ENCODE peak calls at places on chromosomes 2 and 18, in eight cellular contexts. R is cerebellar cortex, F is AG08396, J is tibial artery, M is GM12865, U is ELF-1, T is NAMALWA, V is SK-MEL-5. W is an unnamed sample.

GRCh38 chr2:215921884-215922283 is 91.5 kb downstream of the MREG start:
- DNase-seq in R (no peak), F (peak; percentile 43), J (no peak), M (no peak), U (no peak), T (no peak), V (peak; percentile 43), W (peak; percentile 37)

GRCh38 chr2:131413148-131413747 is 49.3 kb upstream of the RAB6D start:
- DNase-seq in R (peak; percentile 68), F (peak; percentile 51), J (no peak), M (peak; percentile 74), U (peak; percentile 64), T (peak; percentile 85), V (peak; percentile 70), W (peak; percentile 33)

GRCh38 chr2:239203443-239204142 is 197.2 kb downstream of the HDAC4 start:
- DNase-seq in R (no peak), F (no peak), J (peak; percentile 24), M (no peak), U (no peak), T (no peak), V (no peak), W (no peak)

GRCh38 chr2:58788402-58788801 is 547.3 kb upstream of the FANCL start:
- DNase-seq in R (no peak), F (no peak), J (no peak), M (no peak), U (no peak), T (no peak), V (no peak), W (no peak)

GRCh38 chr2:96470636-96471035 is 34.5 kb downstream of the NEURL3 start:
- DNase-seq in R (no peak), F (peak; percentile 52), J (no peak), M (peak; percentile 69), U (peak; percentile 87), T (no peak), V (no peak), W (peak; percentile 36)

GRCh38 chr2:132620115-132620514 is 49.9 kb downstream of the LYPD1 start:
- DNase-seq in R (no peak), F (peak; percentile 38), J (no peak), M (no peak), U (no peak), T (no peak), V (no peak), W (no peak)

GRCh38 chr2:113015655-113016054 is 10.4 kb downstream of the IL36A start:
- DNase-seq in R (no peak), F (no peak), J (no peak), M (no peak), U (no peak), T (no peak), V (no peak), W (no peak)

GRCh38 chr18:49613141-49613641 is 51.3 kb downstream of the LIPG start:
- DNase-seq in R (no peak), F (no peak), J (no peak), M (no peak), U (peak; percentile 91), T (no peak), V (peak; percentile 57), W (no peak)

GRCh38 chr2:72081450-72081849 is 66.2 kb downstream of the CYP26B1 start:
- DNase-seq in R (no peak), F (no peak), J (no peak), M (no peak), U (no peak), T (no peak), V (no peak), W (no peak)

GRCh38 chr18:9092665-9093064 is 9.8 kb upstream of the NDUFV2 start:
- DNase-seq in R (no peak), F (no peak), J (no peak), M (no peak), U (no peak), T (no peak), V (peak; percentile 54), W (no peak)

GRCh38 chr2:110919738-110920137 is 187.4 kb downstream of the ACOXL start:
- DNase-seq in R (no peak), F (no peak), J (no peak), M (no peak), U (no peak), T (no peak), V (no peak), W (no peak)

GRCh38 chr2:149741646-149742045 is 154.1 kb upstream of the MMADHC start:
- DNase-seq in R (peak; percentile 52), F (peak; percentile 52), J (no peak), M (no peak), U (no peak), T (no peak), V (no peak), W (peak; percentile 15)